ENCODE peak calls at places on chromosomes 5 and 9, in seven cellular contexts. J, K, M, S, W, A and X are unnamed samples.

GRCh38 chr9:79829566-79830347 is 258.0 kb downstream of the TLE4 start:
- DNase-seq in J (no peak), K (no peak), M (no peak), S (no peak), W (no peak), A (no peak), X (no peak)

GRCh38 chr9:121972501-121972981 is 120.6 kb downstream of the TTLL11 start:
- DNase-seq in J (no peak), K (peak), M (no peak), S (no peak), W (peak), A (no peak), X (peak)

GRCh38 chr9:137382444-137382727 is 40.6 kb downstream of the EXD3 start:
- DNase-seq in J (no peak), K (no peak), M (no peak), S (no peak), W (no peak), A (peak), X (no peak)

GRCh38 chr9:123007269-123007668 is 26.2 kb upstream of the GPR21 start:
- DNase-seq in J (no peak), K (no peak), M (no peak), S (no peak), W (no peak), A (no peak), X (no peak)

GRCh38 chr9:69155341-69156030 is 18.6 kb upstream of the TJP2 start:
- DNase-seq in J (no peak), K (no peak), M (no peak), S (no peak), W (no peak), A (no peak), X (no peak)

GRCh38 chr5:180785151-180785781 is 17.3 kb downstream of the MGAT1 start:
- DNase-seq in J (peak), K (no peak), M (no peak), S (no peak), W (no peak), A (no peak), X (no peak)

GRCh38 chr5:10704949-10705621 is 55.9 kb downstream of the DAP start:
- DNase-seq in J (no peak), K (no peak), M (no peak), S (no peak), W (no peak), A (no peak), X (no peak)

GRCh38 chr9:123339666-123340414 is 16.2 kb upstream of the CRB2 start:
- DNase-seq in J (no peak), K (no peak), M (no peak), S (no peak), W (no peak), A (no peak), X (no peak)

GRCh38 chr9:36091028-36091953 is 45.2 kb upstream of the GLIPR2 start:
- DNase-seq in J (no peak), K (peak), M (no peak), S (no peak), W (no peak), A (no peak), X (peak)

GRCh38 chr5:90549729-90550275 is 8.8 kb upstream of the ADGRV1 start:
- DNase-seq in J (no peak), K (no peak), M (no peak), S (no peak), W (no peak), A (no peak), X (no peak)

GRCh38 chr5:108711898-108712297 is 35.8 kb upstream of the FER start:
- DNase-seq in J (no peak), K (no peak), M (no peak), S (no peak), W (no peak), A (no peak), X (no peak)

GRCh38 chr5:158847772-158848171 is 251.9 kb downstream of the EBF1 start:
- DNase-seq in J (no peak), K (no peak), M (no peak), S (no peak), W (no peak), A (no peak), X (no peak)

GRCh38 chr5:1820926-1821325 is 19.7 kb downstream of the NDUFS6 start:
- DNase-seq in J (peak), K (no peak), M (no peak), S (no peak), W (no peak), A (peak), X (no peak)

GRCh38 chr5:133840168-133840567 is 128.3 kb downstream of the C5orf15 start:
- DNase-seq in J (no peak), K (no peak), M (no peak), S (no peak), W (no peak), A (no peak), X (no peak)

GRCh38 chr5:133839090-133839489 is 129.3 kb downstream of the C5orf15 start:
- DNase-seq in J (no peak), K (no peak), M (no peak), S (no peak), W (no peak), A (peak), X (no peak)

GRCh38 chr5:133838286-133838685 is 130.1 kb downstream of the C5orf15 start:
- DNase-seq in J (no peak), K (no peak), M (no peak), S (no peak), W (no peak), A (peak), X (no peak)

GRCh38 chr5:133841831-133842750 is 126.3 kb downstream of the C5orf15 start:
- DNase-seq in J (no peak), K (no peak), M (no peak), S (no peak), W (no peak), A (peak), X (no peak)

DNA sequence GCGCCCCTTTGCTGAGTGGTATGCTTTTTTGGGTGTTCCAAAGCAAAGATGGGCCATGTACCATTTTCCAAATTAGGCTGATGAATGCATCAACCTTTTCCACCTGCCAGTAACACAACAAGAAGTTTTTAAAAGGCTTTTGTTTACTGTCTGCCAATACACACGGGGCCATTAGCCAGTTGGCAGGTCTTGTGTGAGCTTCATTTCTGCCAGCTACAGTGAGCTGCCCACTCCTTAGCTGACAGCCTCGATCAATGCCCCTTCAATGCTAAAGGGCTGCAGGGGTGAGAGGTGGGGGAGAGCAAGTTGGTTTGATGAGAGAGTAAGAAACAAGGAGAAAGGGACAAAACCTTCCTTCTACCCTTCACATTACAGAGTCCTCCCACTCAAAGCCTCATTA is 128.7 kb downstream of the C5orf15 start:
- DNase-seq in J (no peak), K (no peak), M (no peak), S (no peak), W (no peak), A (peak), X (no peak)
- H3K4me3 ChIP-seq in J (no peak), K (no peak), M (no peak), S (no peak), W (no peak), A (no peak), X (no peak)

GRCh38 chr5:350355-350754 is 28.8 kb downstream of the AHRR start:
- DNase-seq in J (no peak), K (no peak), M (peak), S (no peak), W (no peak), A (no peak), X (no peak)
- TF ChIP-seq CTCF in J (no peak), K (no peak), M (no peak), S (no peak), W (no peak), A (no peak), X (peak)

GRCh38 chr9:11204521-11204920 is 591.7 kb upstream of the PTPRD start:
- DNase-seq in J (no peak), K (no peak), M (no peak), S (no peak), W (no peak), A (no peak), X (no peak)

DNA sequence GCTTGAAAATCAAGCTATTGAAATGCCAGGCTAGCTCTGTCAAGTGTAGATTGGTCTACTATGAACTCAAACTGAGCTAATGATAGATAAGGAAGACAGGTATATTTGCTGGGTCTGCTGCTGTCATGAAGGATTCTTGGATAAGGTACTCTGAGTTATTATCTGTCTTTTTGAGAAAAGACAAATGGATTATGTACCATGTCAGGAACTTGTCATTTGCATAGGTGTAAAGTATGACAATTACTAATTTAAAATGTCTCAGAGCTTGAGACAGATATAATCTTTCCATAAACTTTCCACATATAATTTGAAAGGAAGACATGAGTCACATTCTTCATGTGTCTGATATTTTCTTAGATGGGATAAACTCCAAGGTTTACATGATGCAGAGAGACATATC is 594.1 kb upstream of the PTPRD start:
- DNase-seq in J (no peak), K (no peak), M (no peak), S (no peak), W (no peak), A (no peak), X (no peak)
- H3K4me3 ChIP-seq in J (no peak), K (no peak), M (no peak), S (no peak), W (no peak), A (no peak), X (no peak)

GRCh38 chr5:141825836-141826560 is 52.2 kb downstream of the PCDH1 start:
- DNase-seq in J (peak), K (no peak), M (no peak), S (no peak), W (no peak), A (no peak), X (no peak)
- TF ChIP-seq CTCF in J (peak), K (no peak), M (peak), S (no peak), W (peak), A (no peak), X (peak)

DNA sequence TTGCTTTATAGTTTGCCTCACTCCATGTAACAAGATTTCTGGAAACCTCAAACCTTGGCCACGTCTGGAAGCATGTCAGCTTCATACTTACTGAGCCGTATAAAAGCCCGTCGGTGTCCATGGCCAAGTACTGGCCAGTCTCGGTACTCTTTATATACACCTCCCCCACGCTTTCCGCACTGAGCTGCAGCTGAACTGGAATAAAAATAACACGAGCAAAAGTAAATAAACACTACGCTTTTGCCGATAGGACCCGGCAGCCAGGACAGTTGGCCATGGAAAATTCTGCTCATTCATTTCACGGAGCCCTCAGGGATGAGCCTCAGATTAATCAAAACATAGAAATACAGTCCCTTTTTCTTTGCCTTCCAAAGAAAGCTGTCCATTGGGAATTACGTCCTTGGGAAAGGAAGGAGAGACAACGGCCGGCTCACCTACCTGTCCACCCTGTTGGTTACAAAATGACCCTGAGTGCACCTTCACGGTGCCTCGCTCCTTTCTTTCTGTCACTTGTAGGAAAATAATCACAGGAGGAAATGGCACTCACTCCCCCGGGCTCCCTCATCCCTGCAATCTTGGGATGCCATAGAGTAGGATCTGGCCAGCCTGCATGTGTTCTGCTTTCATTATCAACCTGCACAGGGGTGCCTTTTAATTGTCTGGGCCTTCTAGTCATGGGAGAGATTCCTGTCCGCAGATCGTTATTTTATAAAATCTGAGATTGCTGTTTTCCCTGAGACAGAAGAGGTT is 85.1 kb downstream of the FGF1 start:
- DNase-seq in J (no peak), K (peak), M (peak), S (no peak), W (no peak), A (peak), X (peak)
- H3K4me3 ChIP-seq in J (no peak), K (no peak), M (no peak), S (no peak), W (peak), A (no peak), X (no peak)

GRCh38 chr9:34929506-34930102 is 28.5 kb upstream of the PHF24 start:
- DNase-seq in J (no peak), K (peak), M (peak), S (no peak), W (no peak), A (no peak), X (peak)
- TF ChIP-seq CTCF in J (no peak), K (peak), M (peak), S (peak), W (peak), A (no peak), X (peak)

GRCh38 chr9:111148994-111149759 is 110.9 kb upstream of the LPAR1 start:
- DNase-seq in J (no peak), K (no peak), M (no peak), S (no peak), W (no peak), A (no peak), X (peak)
- H3K4me3 ChIP-seq in J (no peak), K (no peak), M (no peak), S (no peak), W (no peak), A (no peak), X (no peak)

DNA sequence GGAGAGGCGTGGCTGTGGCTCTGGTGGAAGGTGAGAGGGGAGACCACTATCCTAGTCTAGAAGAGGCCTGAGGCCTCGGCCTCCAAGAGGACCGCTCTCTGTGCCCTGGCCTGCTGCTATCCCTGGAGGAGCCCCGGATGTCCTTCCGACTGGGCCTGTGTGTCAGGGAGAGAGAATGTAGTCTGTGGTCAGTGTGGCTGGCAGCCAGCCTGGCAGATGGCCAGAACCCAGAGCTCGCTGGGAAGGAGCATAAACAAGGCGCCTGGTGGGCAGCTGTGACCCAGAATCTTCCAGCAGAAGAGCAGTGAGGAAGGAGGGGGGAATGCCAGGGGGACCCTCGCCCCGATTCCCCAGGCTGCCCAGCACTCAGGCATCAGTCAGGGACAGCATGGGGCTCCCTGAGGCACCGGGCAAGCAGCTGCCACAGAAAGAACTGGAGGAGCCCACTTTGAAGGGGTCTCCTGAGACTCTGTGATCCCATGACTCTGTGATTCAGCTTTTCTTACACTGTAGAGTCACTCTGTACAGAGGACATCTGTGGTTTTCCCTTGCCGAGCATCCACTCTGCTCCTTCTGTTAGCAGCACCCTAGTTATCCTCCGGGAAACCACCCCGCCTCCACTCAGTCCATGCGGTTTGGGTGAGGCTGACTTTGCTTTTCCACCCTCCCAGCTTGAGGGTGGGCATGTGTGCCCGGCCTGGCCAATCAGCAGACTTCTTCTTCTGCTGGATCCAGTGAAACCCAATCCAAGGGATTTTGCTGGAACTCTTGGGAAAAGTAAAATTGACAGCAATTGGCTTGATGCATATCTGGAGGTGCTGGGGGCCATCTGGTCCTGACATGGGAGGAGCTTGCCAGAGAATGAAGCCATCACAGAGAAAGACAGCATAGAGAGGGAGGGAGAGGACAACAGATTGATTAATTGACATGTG is 46.2 kb upstream of the PWWP2A start:
- DNase-seq in J (peak), K (peak), M (peak), S (no peak), W (peak), A (peak), X (peak)
- TF ChIP-seq CTCF in J (no peak), K (no peak), M (no peak), S (no peak), W (no peak), A (no peak), X (no peak)

GRCh38 chr9:125406812-125407087 is 145.1 kb downstream of the GAPVD1 start:
- DNase-seq in J (no peak), K (no peak), M (no peak), S (no peak), W (no peak), A (no peak), X (no peak)

GRCh38 chr9:125405938-125406811 is 144.5 kb downstream of the GAPVD1 start:
- DNase-seq in J (no peak), K (no peak), M (no peak), S (no peak), W (no peak), A (no peak), X (no peak)

GRCh38 chr9:125407974-125408900 is 146.6 kb downstream of the GAPVD1 start:
- DNase-seq in J (peak), K (peak), M (peak), S (peak), W (peak), A (peak), X (peak)

GRCh38 chr9:125409217-125409636 is 147.6 kb downstream of the GAPVD1 start:
- DNase-seq in J (peak), K (no peak), M (no peak), S (no peak), W (no peak), A (no peak), X (no peak)

DNA sequence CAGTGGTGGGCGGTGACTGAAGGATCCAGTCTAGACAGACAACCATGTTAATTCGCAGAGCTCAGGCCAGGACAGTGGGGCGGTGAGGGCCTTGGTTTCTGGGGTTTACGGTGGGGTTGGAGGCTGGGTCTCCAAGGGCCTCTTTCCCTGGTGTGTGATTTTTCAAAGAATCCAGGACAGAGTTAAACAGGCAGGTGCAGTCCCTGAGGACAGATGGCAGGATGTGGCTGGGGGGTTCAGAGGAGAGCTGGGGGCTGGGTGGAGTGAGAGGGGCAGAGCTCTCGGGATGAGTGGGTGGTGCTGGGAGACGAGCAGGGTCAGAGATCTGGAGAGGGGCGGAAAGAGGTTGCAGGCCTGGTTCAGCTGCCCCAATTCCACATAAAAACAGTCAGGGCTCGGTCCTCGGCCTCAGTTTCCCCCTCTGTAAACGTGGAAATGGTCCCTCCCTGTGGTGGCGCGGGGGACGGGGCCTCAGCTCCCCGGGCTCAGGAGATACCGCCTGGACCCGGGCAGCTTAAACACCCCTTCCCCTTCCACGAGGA is 145.9 kb downstream of the GAPVD1 start:
- DNase-seq in J (no peak), K (no peak), M (no peak), S (no peak), W (no peak), A (no peak), X (no peak)
- H3K4me3 ChIP-seq in J (peak), K (no peak), M (no peak), S (no peak), W (peak), A (no peak), X (peak)